ENCODE peak calls at places on chromosomes 1 and 21, in four cellular contexts. U is PC-3, E is GM12878, M is mammary epithelial cell. H is an unnamed sample. For H3K79me2, the result is how much of the 10 kb centered on the place peaks cover.

GRCh38 chr21:27464643-27465042 is 497.8 kb upstream of the ADAMTS5 start:
- DNase-seq in U (peak), E (no peak), M (peak), H (no peak)

GRCh38 chr1:78475888-78476610 is 14.7 kb upstream of the PTGFR start:
- DNase-seq in U (peak), E (no peak), M (peak), H (no peak)

GRCh38 chr1:223752721-223753515 is 40.6 kb downstream of the CAPN2 start:
- DNase-seq in U (no peak), E (no peak), M (no peak), H (no peak)

GRCh38 chr1:40633563-40634376 is 31.7 kb downstream of the RIMS3 start:
- DNase-seq in U (no peak), E (no peak), M (no peak), H (no peak)

GRCh38 chr1:226211181-226211580 is 12.3 kb upstream of the MIXL1 start:
- DNase-seq in U (no peak), E (no peak), M (no peak), H (no peak)

GRCh38 chr1:89622895-89623294 is 10.0 kb upstream of the LRRC8C start:
- DNase-seq in U (no peak), E (no peak), M (no peak), H (peak)

GRCh38 chr1:85428471-85429077 is 36.4 kb downstream of the DDAH1 start:
- DNase-seq in U (no peak), E (no peak), M (no peak), H (no peak)

GRCh38 chr1:211327341-211327921 is 798 bp downstream of the TRAF5 start:
- DNase-seq in U (peak), E (no peak), M (peak), H (peak)

GRCh38 chr1:57423135-57424131 is at the start of gene DAB1:
- DNase-seq in U (no peak), E (no peak), M (peak), H (peak)

GRCh38 chr1:237470712-237471310 is 419.9 kb downstream of the ZP4 start:
- DNase-seq in U (peak), E (no peak), M (peak), H (no peak)

GRCh38 chr1:93483200-93483599 is 35.3 kb downstream of the FNBP1L start:
- DNase-seq in U (no peak), E (no peak), M (no peak), H (no peak)

GRCh38 chr1:209433649-209434031 is 149.9 kb upstream of the CAMK1G start:
- DNase-seq in U (peak), E (no peak), M (peak), H (no peak)

GRCh38 chr21:44440241-44441040 is 14.9 kb upstream of the LRRC3 start:
- DNase-seq in U (no peak), E (no peak), M (no peak), H (no peak)

GRCh38 chr1:80533775-80534314 is 1266.9 kb upstream of the ADGRL2 start:
- DNase-seq in U (no peak), E (no peak), M (no peak), H (no peak)

GRCh38 chr1:116954450-116954849 is 44.7 kb downstream of the PTGFRN start:
- DNase-seq in U (no peak), E (no peak), M (no peak), H (no peak)

GRCh38 chr1:111538343-111539035 is 35.1 kb upstream of the ADORA3 start:
- DNase-seq in U (peak), E (no peak), M (peak), H (no peak)

GRCh38 chr21:35940074-35940927 is 120.0 kb downstream of the SETD4 start:
- DNase-seq in U (peak), E (no peak), M (peak), H (peak)

GRCh38 chr1:115796897-115797296 is 28.4 kb upstream of the CASQ2 start:
- DNase-seq in U (no peak), E (no peak), M (no peak), H (no peak)

GRCh38 chr21:42681296-42682206 is 28.1 kb downstream of the PDE9A start:
- DNase-seq in U (no peak), E (no peak), M (no peak), H (no peak)

GRCh38 chr1:221543529-221544120 is 198.3 kb downstream of the DUSP10 start:
- DNase-seq in U (peak), E (no peak), M (peak), H (no peak)

GRCh38 chr1:246280551-246280950 is 226.5 kb downstream of the SMYD3 start:
- DNase-seq in U (peak), E (no peak), M (no peak), H (no peak)

GRCh38 chr1:204589409-204590038 is 73.3 kb downstream of the MDM4 start:
- DNase-seq in U (peak), E (no peak), M (no peak), H (no peak)

GRCh38 chr1:115929846-115930245 is 46.5 kb upstream of the SLC22A15 start:
- DNase-seq in U (peak), E (no peak), M (peak), H (no peak)

GRCh38 chr21:38240121-38240520 is 16.7 kb upstream of the KCNJ15 start:
- DNase-seq in U (no peak), E (no peak), M (no peak), H (no peak)

GRCh38 chr21:36450511-36450910 is 29.4 kb downstream of the CLDN14 start:
- DNase-seq in U (peak), E (no peak), M (no peak), H (no peak)

GRCh38 chr1:217403321-217403720 is 227.6 kb downstream of the GPATCH2 start:
- DNase-seq in U (no peak), E (no peak), M (no peak), H (no peak)

GRCh38 chr21:17441370-17441769 is 71.5 kb upstream of the CXADR start:
- DNase-seq in U (peak), E (no peak), M (peak), H (no peak)

GRCh38 chr1:153534933-153535663 is 693 bp downstream of the S100A6 start:
- DNase-seq in U (no peak), E (no peak), M (no peak), H (no peak)

GRCh38 chr1:29171089-29171488 is 10.6 kb downstream of the SRSF4 start:
- DNase-seq in U (no peak), E (peak), M (no peak), H (no peak)

GRCh38 chr1:116255933-116256649 is 117.0 kb upstream of the ATP1A1 start:
- DNase-seq in U (no peak), E (no peak), M (no peak), H (peak)

GRCh38 chr1:11858968-11859871 is 475 bp upstream of the NPPB start:
- DNase-seq in U (peak), E (no peak), M (peak), H (peak)
- TF ChIP-seq CTCF in U (peak), E (peak), M (no peak), H (peak)

DNA sequence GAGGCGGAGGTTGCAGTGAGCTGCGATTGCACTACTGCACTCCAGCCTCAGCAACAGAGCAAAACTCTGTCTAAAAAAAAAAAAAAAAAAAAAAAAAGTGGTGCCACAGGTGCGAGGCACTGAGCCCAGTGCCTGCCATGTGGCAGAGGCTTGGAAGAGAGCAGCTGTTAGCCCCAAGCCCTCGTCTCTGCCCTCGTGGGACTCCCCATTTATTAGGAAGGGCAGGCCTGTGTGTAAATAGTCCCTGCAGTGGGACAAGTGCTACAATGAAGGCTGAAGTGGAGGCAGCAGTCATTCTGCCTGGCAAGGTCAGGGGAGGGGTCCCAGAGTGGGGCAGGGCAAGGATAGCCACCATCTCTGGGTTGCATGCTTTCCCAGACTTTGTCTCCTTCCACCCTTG is 6.5 kb downstream of the RPS6KA1 start:
- DNase-seq in U (no peak), E (no peak), M (no peak), H (no peak)
- H3K79me2 ChIP-seq in U (half or more), E (under half), M (half or more), H (under half)

DNA sequence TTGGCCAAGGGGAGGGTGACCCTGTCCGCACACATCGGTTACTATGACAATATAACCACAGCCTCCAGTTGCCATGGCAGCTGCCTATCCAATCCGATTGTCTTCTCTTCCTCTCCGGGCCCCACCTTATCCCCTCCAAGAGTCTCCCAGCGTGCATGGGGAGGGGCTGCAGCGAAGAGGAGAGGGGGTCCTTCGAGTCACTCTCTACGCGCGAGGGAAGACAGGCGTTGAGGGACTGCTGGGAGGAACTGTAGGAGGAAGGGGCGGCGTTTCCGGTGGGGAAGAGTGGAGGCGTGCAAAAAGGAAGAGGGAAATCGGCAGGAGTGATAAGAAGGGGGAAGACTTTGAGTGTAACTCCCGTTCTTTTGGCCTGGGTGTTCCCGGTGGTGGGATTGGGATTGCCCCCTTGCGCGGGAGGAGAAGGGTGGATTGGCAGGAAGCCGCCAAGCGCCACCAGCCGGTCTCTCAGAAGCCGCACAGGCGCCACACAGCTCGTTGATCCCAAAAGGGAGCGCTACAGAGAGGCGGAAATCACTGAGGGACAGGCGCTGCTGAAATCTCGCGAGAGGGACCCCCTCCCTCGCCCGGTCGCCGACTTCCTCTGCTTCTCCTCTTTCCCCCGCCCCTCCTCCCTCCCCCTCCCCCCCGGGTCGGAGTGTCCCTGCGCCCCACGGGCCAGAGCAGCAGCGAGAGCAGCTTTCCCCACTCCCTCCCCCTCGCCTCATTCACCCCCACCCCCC is 381 bp upstream of the SMG7 start:
- DNase-seq in U (peak), E (peak), M (peak), H (peak)
- H3K9ac ChIP-seq in U (peak), E (peak), M (peak), H (peak)

GRCh38 chr1:48677306-48678287 is 99.1 kb downstream of the BEND5 start:
- DNase-seq in U (peak), E (no peak), M (peak), H (peak)
- TF ChIP-seq CTCF in U (peak), E (peak), M (peak), H (peak)

DNA sequence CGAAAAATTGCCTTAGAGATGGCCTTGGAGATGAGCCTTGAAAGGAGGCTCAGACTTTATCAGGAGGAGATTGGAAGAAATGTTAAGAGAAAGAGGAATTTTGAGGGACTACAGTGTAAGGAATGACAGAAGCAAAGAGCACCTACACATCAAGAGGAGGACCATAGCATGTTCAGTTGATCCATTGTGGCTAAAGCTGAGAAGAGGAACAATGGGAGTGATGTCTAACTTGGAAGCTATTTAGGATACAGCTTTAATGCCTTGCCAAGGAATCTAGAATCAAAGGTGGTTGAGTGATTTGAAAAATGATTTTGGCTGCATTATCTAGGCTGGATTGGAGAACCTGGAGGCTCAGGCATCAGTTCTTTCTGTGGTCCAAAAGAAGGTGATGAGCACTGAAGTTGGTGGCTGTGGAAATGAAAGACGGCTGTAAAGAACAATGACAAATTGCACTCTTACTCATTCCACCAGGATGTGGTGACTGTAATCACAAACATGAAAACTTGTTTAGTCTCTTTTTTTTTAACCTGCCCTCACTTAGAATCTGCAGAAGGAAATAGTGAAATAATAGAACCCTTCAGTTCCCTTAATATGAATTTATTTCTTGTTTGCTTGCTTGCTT is 11.3 kb downstream of the FAM20B start:
- DNase-seq in U (peak), E (peak), M (peak), H (no peak)
- H3K79me2 ChIP-seq in U (half or more), E (under half), M (half or more), H (half or more)